ENCODE peak calls at places on chromosomes 16 and 17, in nine cellular contexts. U, N, F, B, O, Y, X, M and C are unnamed samples.

GRCh38 chr16:11165894-11166665 is 89.9 kb downstream of the SOCS1 start:
- ATAC-seq in Y (no peak), B (no peak), M (no peak), F (no peak), N (no peak), U (no peak), X (no peak), O (no peak), C (no peak)

GRCh38 chr17:45740553-45741330 is 43.4 kb upstream of the CRHR1 start:
- ATAC-seq in N (peak; percentile 69), F (peak; percentile 57), U (peak; percentile 55), X (peak; percentile 100), M (peak; percentile 57), Y (peak; percentile 77), B (no peak), O (peak; percentile 64), C (peak; percentile 67)

GRCh38 chr16:79089735-79090284 is 510.7 kb downstream of the MAF start:
- ATAC-seq in N (peak; percentile 68), U (peak; percentile 66), F (peak; percentile 62), Y (peak; percentile 76), B (peak; percentile 60), M (peak; percentile 57), X (no peak), O (peak; percentile 78), C (peak; percentile 69)

GRCh38 chr17:7497228-7497627 is 13.1 kb downstream of the POLR2A start:
- ATAC-seq in B (no peak), X (no peak), N (no peak), M (peak; percentile 29), U (peak; percentile 37), F (peak; percentile 23), O (peak; percentile 2), Y (no peak), C (no peak)

GRCh38 chr16:85276741-85277140 is 164.5 kb upstream of the CIBAR2 start:
- ATAC-seq in B (no peak), M (no peak), O (no peak), F (no peak), N (no peak), X (no peak), U (no peak), Y (no peak), C (no peak)

GRCh38 chr16:88703486-88704309 is 2.5 kb downstream of the RNF166 start:
- ATAC-seq in B (peak; percentile 40), N (peak; percentile 28), U (peak; percentile 3), F (peak; percentile 1), O (peak; percentile 26), M (no peak), Y (peak; percentile 48), X (no peak), C (peak; percentile 2)

GRCh38 chr16:47258874-47259461 is 115.2 kb upstream of the NETO2 start:
- ATAC-seq in N (peak; percentile 31), B (no peak), U (no peak), Y (no peak), X (peak; percentile 60), O (no peak), F (no peak), M (no peak), C (no peak)

GRCh38 chr17:10216213-10216982 is 18.0 kb upstream of the GAS7 start:
- ATAC-seq in F (no peak), U (no peak), O (no peak), N (no peak), Y (no peak), B (no peak), M (no peak), X (peak; percentile 82), C (no peak)

GRCh38 chr17:75721463-75722011 is 278 bp downstream of the ITGB4 start:
- ATAC-seq in X (no peak), O (no peak), U (peak; percentile 20), B (no peak), N (peak; percentile 41), Y (peak; percentile 52), M (peak; percentile 51), F (peak; percentile 7), C (peak; percentile 2)

GRCh38 chr16:11412175-11412904 is 67.1 kb downstream of the RMI2 start:
- ATAC-seq in F (no peak), X (no peak), B (no peak), O (no peak), N (no peak), M (no peak), U (no peak), Y (no peak), C (no peak)